ENCODE peak calls at places on chromosome 22, in ten cellular contexts. S is GM12878; H is colonic mucosa; A is upper lobe of right lung; C is AG04450; P is dorsolateral prefrontal cortex; V is hepatocyte; G is H1; O is Caco-2; E is CD8-positive, alpha-beta memory T cell. K is an unnamed sample.

GRCh38 chr22:48488611-48489456 is 1338.8 kb downstream of the BRD1 start:
- DNase-seq in S (no peak), H (no peak), A (peak; percentile 65), C (no peak), P (peak; percentile 22), V (peak; percentile 49), G (no peak), O (no peak), E (no peak), K (no peak)

GRCh38 chr22:50701428-50702154 is 29.0 kb downstream of the SHANK3 start:
- DNase-seq in S (no peak), H (no peak), A (peak; percentile 26), C (no peak), P (no peak), V (no peak), G (no peak), O (no peak), E (no peak), K (no peak)

GRCh38 chr22:19890502-19891349 is 36.1 kb upstream of the GNB1L start:
- DNase-seq in S (no peak), H (no peak), A (no peak), C (no peak), P (no peak), V (no peak), G (no peak), O (no peak), E (no peak), K (no peak)

GRCh38 chr22:27888310-27888709 is 30.7 kb downstream of the PITPNB start:
- DNase-seq in S (no peak), H (no peak), A (no peak), C (no peak), P (no peak), V (no peak), G (no peak), O (no peak), E (no peak), K (no peak)

GRCh38 chr22:48405741-48406140 is 1421.9 kb downstream of the BRD1 start:
- DNase-seq in S (no peak), H (no peak), A (no peak), C (no peak), P (peak; percentile 20), V (no peak), G (no peak), O (no peak), E (no peak), K (no peak)

GRCh38 chr22:32817137-32817536 is 15.6 kb downstream of the TIMP3 start:
- DNase-seq in S (no peak), H (no peak), A (no peak), C (no peak), P (no peak), V (no peak), G (no peak), O (no peak), E (no peak), K (no peak)

GRCh38 chr22:26045051-26045450 is 124.2 kb upstream of the SEZ6L start:
- DNase-seq in S (no peak), H (no peak), A (no peak), C (no peak), P (no peak), V (no peak), G (no peak), O (no peak), E (no peak), K (no peak)

GRCh38 chr22:42933783-42934144 is 76.7 kb upstream of the ARFGAP3 start:
- DNase-seq in S (no peak), H (no peak), A (no peak), C (peak; percentile 82), P (no peak), V (peak; percentile 82), G (no peak), O (no peak), E (no peak), K (peak; percentile 93)

GRCh38 chr22:22360014-22360413 is 115.4 kb downstream of the VPREB1 start:
- DNase-seq in S (no peak), H (no peak), A (no peak), C (no peak), P (no peak), V (no peak), G (no peak), O (no peak), E (no peak), K (no peak)

GRCh38 chr22:22364207-22364606 is 119.6 kb downstream of the VPREB1 start:
- DNase-seq in S (no peak), H (no peak), A (no peak), C (no peak), P (no peak), V (no peak), G (no peak), O (no peak), E (no peak), K (no peak)

GRCh38 chr22:22362311-22362710 is 117.7 kb downstream of the VPREB1 start:
- DNase-seq in S (no peak), H (no peak), A (no peak), C (no peak), P (no peak), V (no peak), G (no peak), O (no peak), E (no peak), K (no peak)

GRCh38 chr22:22359465-22359864 is 114.9 kb downstream of the VPREB1 start:
- DNase-seq in S (no peak), H (no peak), A (no peak), C (no peak), P (no peak), V (no peak), G (no peak), O (no peak), E (no peak), K (no peak)

DNA sequence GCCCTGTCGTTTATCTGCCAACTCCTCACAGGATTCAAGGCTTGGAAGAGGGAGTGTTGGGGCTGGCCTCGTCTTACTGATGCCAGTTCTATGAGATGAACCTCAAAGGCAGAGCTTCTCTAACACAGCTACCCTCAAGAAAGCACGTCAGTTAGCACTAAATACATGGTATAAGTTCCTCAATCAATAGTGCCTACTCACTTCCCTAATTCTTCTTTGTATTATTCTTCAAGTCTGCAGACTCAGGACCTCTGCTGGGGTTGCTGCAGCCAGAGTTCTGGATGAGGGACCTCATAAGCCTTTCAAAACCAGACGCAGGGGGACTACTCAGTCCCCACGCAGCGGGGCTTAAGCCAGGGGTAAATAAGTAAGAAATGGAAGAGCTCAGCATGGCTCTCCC is 118.4 kb downstream of the VPREB1 start:
- DNase-seq in S (no peak), H (no peak), A (no peak), C (no peak), P (no peak), V (no peak), G (no peak), O (no peak), E (no peak), K (no peak)
- H3K27me3 ChIP-seq in S (no peaks in the 10 kb centered on the region), H (no peaks in the 10 kb centered on the region), A (peaks cover 11% of the 10 kb centered on the region), C (peaks cover 11% of the 10 kb centered on the region), P (no peaks in the 10 kb centered on the region), V (peaks cover 21% of the 10 kb centered on the region), G (peaks cover 86% of the 10 kb centered on the region), O (peaks cover 1% of the 10 kb centered on the region), E (peaks cover 5% of the 10 kb centered on the region), K (no peaks in the 10 kb centered on the region)

DNA sequence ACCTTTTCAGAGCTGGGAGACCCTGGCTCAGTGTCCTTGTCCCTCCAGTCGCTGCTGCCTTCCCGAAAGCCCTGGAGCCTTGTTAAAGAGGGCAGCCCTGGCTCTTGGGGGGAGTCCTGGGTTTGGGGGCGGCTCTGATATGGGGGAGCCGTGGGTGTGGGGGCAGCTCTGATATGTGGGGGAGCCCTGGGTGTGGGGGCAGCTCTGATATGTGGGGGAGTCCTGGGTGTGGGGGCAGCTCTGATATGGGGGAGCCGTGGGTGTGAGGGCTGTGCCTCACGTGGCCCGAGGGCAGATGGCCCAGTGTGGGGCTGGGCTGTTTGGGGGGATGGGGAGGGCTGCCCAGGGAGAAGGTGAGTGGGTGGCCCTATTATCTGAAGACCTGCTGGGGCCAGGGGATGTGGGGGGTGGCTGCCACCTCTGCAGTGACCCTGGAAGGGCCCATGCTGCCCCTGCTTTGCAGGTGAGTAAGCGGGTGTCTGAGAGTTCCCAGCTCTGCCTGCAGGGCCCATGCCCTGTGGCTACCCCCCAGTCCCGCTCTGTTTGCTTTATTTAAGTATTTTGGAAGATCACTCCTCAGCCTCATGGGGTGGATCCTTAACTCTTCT is 30.9 kb upstream of the GRAMD4 start:
- DNase-seq in S (no peak), H (no peak), A (no peak), C (no peak), P (no peak), V (peak; percentile 5), G (no peak), O (no peak), E (no peak), K (no peak)
- H3K4me3 ChIP-seq in S (no peak overlapping the region), H (no peak overlapping the region), A (no peak overlapping the region), C (no peak overlapping the region), P (no peak overlapping the region), V (no peak overlapping the region), G (no peak overlapping the region), O (no peak overlapping the region), E (no peak overlapping the region), K (no peak overlapping the region)

DNA sequence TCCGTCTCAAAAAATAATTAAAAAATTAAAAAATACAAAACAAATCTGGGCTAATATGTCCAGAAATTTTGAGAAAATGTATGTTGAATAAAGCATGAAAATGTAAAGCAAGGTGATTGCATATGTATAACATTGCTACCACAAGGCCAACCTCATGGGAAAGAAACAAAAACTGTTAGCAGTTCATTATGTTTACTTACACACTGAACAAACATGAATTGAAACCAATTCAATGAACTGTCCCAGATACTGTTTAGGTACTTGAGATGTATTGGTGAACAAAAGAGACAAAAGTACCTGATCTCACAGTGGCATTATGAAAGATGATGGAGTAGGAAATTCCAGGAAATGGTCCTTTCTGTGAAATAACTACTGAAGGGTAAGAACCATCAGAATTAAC is 43.8 kb upstream of the IGLL5 start:
- DNase-seq in S (no peak), H (no peak), A (no peak), C (no peak), P (no peak), V (no peak), G (no peak), O (no peak), E (no peak), K (no peak)
- H3K27me3 ChIP-seq in S (no peaks in the 10 kb centered on the region), H (no peaks in the 10 kb centered on the region), A (no peaks in the 10 kb centered on the region), C (no peaks in the 10 kb centered on the region), P (no peaks in the 10 kb centered on the region), V (peaks cover 13% of the 10 kb centered on the region), G (peaks cover 10% of the 10 kb centered on the region), O (no peaks in the 10 kb centered on the region), E (no peaks in the 10 kb centered on the region), K (no peaks in the 10 kb centered on the region)

GRCh38 chr22:46267431-46268279 is at the start of gene TTC38:
- DNase-seq in S (no peak), H (peak; percentile 96), A (peak; percentile 96), C (no peak), P (peak; percentile 85), V (peak; percentile 91), G (peak; percentile 19), O (peak; percentile 89), E (peak; percentile 59), K (peak; percentile 94)
- H3K4me3 ChIP-seq in S (peak within 1 kb of the TSS; percentile 91), H (peak within 1 kb of the TSS; percentile 63), A (peak within 1 kb of the TSS; percentile 88), C (peak within 1 kb of the TSS; percentile 81), P (peak within 1 kb of the TSS; percentile 59), V (peak within 1 kb of the TSS; percentile 90), G (peak within 1 kb of the TSS; percentile 77), O (peak within 1 kb of the TSS; percentile 80), E (peak within 1 kb of the TSS; percentile 66), K (peak within 1 kb of the TSS; percentile 75)

DNA sequence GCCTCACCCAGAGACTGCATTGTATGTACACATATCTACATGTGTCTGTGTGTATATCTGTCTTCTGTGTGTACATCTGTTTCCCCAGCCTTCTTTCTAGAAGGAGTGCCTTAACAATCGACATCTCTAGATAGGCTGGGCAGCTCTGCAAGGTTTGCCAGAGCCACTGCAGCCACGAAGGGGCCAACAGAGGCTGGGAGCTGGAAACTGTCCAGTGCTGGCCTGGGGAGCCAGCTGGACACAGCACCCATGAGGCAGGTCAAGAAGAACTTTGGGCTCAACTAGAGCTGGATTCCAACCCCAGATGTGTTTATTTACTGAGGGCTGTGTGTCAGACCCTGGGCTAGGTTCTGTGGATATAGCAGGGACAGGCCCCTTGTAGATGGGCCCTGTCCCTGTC is 3.3 kb downstream of the SGSM1 start:
- DNase-seq in S (no peak), H (no peak), A (no peak), C (no peak), P (no peak), V (no peak), G (no peak), O (no peak), E (no peak), K (no peak)
- H3K27me3 ChIP-seq in S (no peaks in the 10 kb centered on the region), H (no peaks in the 10 kb centered on the region), A (no peaks in the 10 kb centered on the region), C (peaks cover 15% of the 10 kb centered on the region), P (no peaks in the 10 kb centered on the region), V (no peaks in the 10 kb centered on the region), G (no peaks in the 10 kb centered on the region), O (no peaks in the 10 kb centered on the region), E (no peaks in the 10 kb centered on the region), K (peaks cover 11% of the 10 kb centered on the region)